ENCODE peak calls at places on chromosome 12, in six cellular contexts. R is stimulated activated naive CD8-positive, alpha-beta T cell treated with anti-CD3 and anti-CD28 coated beads, Interleukin-15, amount 100 ng/mL, for 72 hours; F is GM23338; X is breast epithelium; G is progenitor cell of endocrine pancreas; M is KG1. O is an unnamed sample.

GRCh38 chr12:66159088-66159487 is 10.7 kb downstream of the TMBIM4 start:
- DNase-seq in R (no peak), F (no peak), X (no peak), G (no peak), M (no peak), O (no peak)

GRCh38 chr12:101608301-101609133 is 13.7 kb downstream of the MYBPC1 start:
- DNase-seq in R (no peak), F (peak), X (peak), G (peak), M (no peak), O (no peak)

GRCh38 chr12:111467092-111467861 is 61.6 kb downstream of the SH2B3 start:
- DNase-seq in R (no peak), F (no peak), X (no peak), G (no peak), M (no peak), O (no peak)

GRCh38 chr12:107929436-107929835 is 154.9 kb downstream of the ASCL4 start:
- DNase-seq in R (no peak), F (peak), X (no peak), G (no peak), M (no peak), O (no peak)

GRCh38 chr12:104549820-104550480 is 93.2 kb downstream of the CHST11 start:
- DNase-seq in R (no peak), F (no peak), X (no peak), G (no peak), M (no peak), O (no peak)

GRCh38 chr12:9741726-9742125 is 8.8 kb upstream of the CLECL1 start:
- DNase-seq in R (peak), F (no peak), X (no peak), G (no peak), M (peak), O (no peak)

GRCh38 chr12:64461634-64462414 is 9.9 kb downstream of the TBK1 start:
- DNase-seq in R (no peak), F (no peak), X (no peak), G (no peak), M (no peak), O (peak)

GRCh38 chr12:120775862-120776552 is 50.4 kb downstream of the ACADS start:
- DNase-seq in R (no peak), F (no peak), X (no peak), G (no peak), M (no peak), O (no peak)

GRCh38 chr12:88325076-88325827 is 183.1 kb downstream of the TMTC3 start:
- DNase-seq in R (no peak), F (no peak), X (no peak), G (no peak), M (no peak), O (no peak)

GRCh38 chr12:20369164-20370000 is 1.0 kb downstream of the PDE3A start:
- DNase-seq in R (peak), F (peak), X (no peak), G (peak), M (no peak), O (peak)